ENCODE peak calls at places on chromosomes 11 and 22, in six cellular contexts. L, I, X, P, W and T are unnamed samples.

GRCh38 chr22:23638611-23639010 is 6.5 kb upstream of the DRICH1 start:
- DNase-seq in L (no peak), I (no peak), X (no peak), P (no peak), W (no peak), T (no peak)

GRCh38 chr11:64726211-64726641 is 3.2 kb upstream of the NRXN2 start:
- DNase-seq in L (no peak), I (no peak), X (peak), P (no peak), W (no peak), T (no peak)

GRCh38 chr11:10657308-10658271 is 36.0 kb downstream of the IRAG1 start:
- DNase-seq in L (no peak), I (no peak), X (peak), P (no peak), W (no peak), T (no peak)

GRCh38 chr11:61913699-61914395 is 3.5 kb downstream of the RAB3IL1 start:
- DNase-seq in L (no peak), I (no peak), X (peak), P (no peak), W (no peak), T (no peak)

GRCh38 chr11:68536706-68537105 is 76.2 kb downstream of the PPP6R3 start:
- DNase-seq in L (no peak), I (no peak), X (no peak), P (no peak), W (no peak), T (no peak)

GRCh38 chr22:49269371-49269770 is 558.3 kb downstream of the BRD1 start:
- DNase-seq in L (no peak), I (no peak), X (no peak), P (no peak), W (no peak), T (no peak)

GRCh38 chr22:38304526-38304925 is 12.7 kb downstream of the CSNK1E start:
- DNase-seq in L (peak), I (no peak), X (no peak), P (no peak), W (no peak), T (no peak)

GRCh38 chr11:72430743-72431570 is 3.4 kb downstream of the CLPB start:
- DNase-seq in L (peak), I (no peak), X (no peak), P (peak), W (no peak), T (peak)

GRCh38 chr11:68518191-68518590 is 57.6 kb downstream of the PPP6R3 start:
- DNase-seq in L (no peak), I (no peak), X (no peak), P (no peak), W (no peak), T (no peak)

GRCh38 chr11:61976813-61977475 is 9.5 kb upstream of the FTH1 start:
- DNase-seq in L (no peak), I (no peak), X (peak), P (no peak), W (no peak), T (no peak)

GRCh38 chr11:71470956-71471355 is 18.0 kb downstream of the NADSYN1 start:
- DNase-seq in L (no peak), I (no peak), X (peak), P (no peak), W (no peak), T (no peak)

GRCh38 chr22:36998620-36999351 is 20.5 kb downstream of the TST start:
- DNase-seq in L (no peak), I (no peak), X (no peak), P (no peak), W (no peak), T (no peak)

GRCh38 chr11:62146476-62147200 is 22.8 kb downstream of the INCENP start:
- DNase-seq in L (no peak), I (no peak), X (no peak), P (no peak), W (no peak), T (no peak)

GRCh38 chr22:49627217-49628181 is 200.2 kb downstream of the BRD1 start:
- DNase-seq in L (no peak), I (no peak), X (no peak), P (no peak), W (no peak), T (no peak)

GRCh38 chr11:64007160-64007628 is 21.0 kb downstream of the OTUB1 start:
- DNase-seq in L (peak), I (no peak), X (no peak), P (no peak), W (no peak), T (no peak)

GRCh38 chr11:43579171-43579918 is 101.2 kb upstream of the HSD17B12 start:
- DNase-seq in L (peak), I (no peak), X (no peak), P (no peak), W (peak), T (no peak)

GRCh38 chr22:19873138-19873959 is 18.7 kb upstream of the GNB1L start:
- DNase-seq in L (no peak), I (no peak), X (peak), P (no peak), W (no peak), T (no peak)

GRCh38 chr11:63811522-63811921 is 1.7 kb upstream of the SPINDOC start:
- DNase-seq in L (no peak), I (no peak), X (no peak), P (no peak), W (no peak), T (no peak)

GRCh38 chr11:11960687-11961086 is 47.7 kb downstream of the DKK3 start:
- DNase-seq in L (no peak), I (no peak), X (no peak), P (no peak), W (no peak), T (no peak)

GRCh38 chr22:37148031-37148651 is 1.6 kb downstream of the IL2RB start:
- DNase-seq in L (no peak), I (no peak), X (no peak), P (no peak), W (no peak), T (no peak)

GRCh38 chr22:46528121-46528610 is 9.3 kb downstream of the CELSR1 start:
- DNase-seq in L (peak), I (peak), X (no peak), P (no peak), W (no peak), T (no peak)

GRCh38 chr11:8689726-8690255 is 7.2 kb downstream of the RPL27A start:
- DNase-seq in L (no peak), I (no peak), X (no peak), P (no peak), W (no peak), T (no peak)

GRCh38 chr11:70494559-70495350 is 96.4 kb downstream of the CTTN start:
- DNase-seq in L (no peak), I (no peak), X (peak), P (no peak), W (no peak), T (no peak)

GRCh38 chr11:31784645-31785044 is 26.5 kb downstream of the PAX6 start:
- DNase-seq in L (no peak), I (no peak), X (no peak), P (no peak), W (no peak), T (no peak)

GRCh38 chr11:112558691-112559090 is 298.0 kb upstream of the PLET1 start:
- DNase-seq in L (no peak), I (no peak), X (no peak), P (no peak), W (no peak), T (no peak)

GRCh38 chr11:16984229-16984628 is 30.0 kb downstream of the PLEKHA7 start:
- DNase-seq in L (no peak), I (no peak), X (no peak), P (no peak), W (no peak), T (peak)

GRCh38 chr11:1473786-1474185 is 12.8 kb downstream of the MOB2 start:
- DNase-seq in L (no peak), I (no peak), X (no peak), P (no peak), W (no peak), T (no peak)

GRCh38 chr11:68905421-68906360 is 2.0 kb downstream of the IGHMBP2 start:
- DNase-seq in L (no peak), I (no peak), X (peak), P (no peak), W (no peak), T (no peak)

GRCh38 chr11:118202599-118203422 is 22.0 kb downstream of the JAML start:
- DNase-seq in L (no peak), I (no peak), X (no peak), P (no peak), W (peak), T (no peak)

GRCh38 chr11:15199693-15200092 is 85.0 kb downstream of the INSC start:
- DNase-seq in L (no peak), I (no peak), X (no peak), P (no peak), W (no peak), T (no peak)

GRCh38 chr11:60504219-60504618 is 11.0 kb upstream of the MS4A13 start:
- DNase-seq in L (no peak), I (no peak), X (no peak), P (no peak), W (no peak), T (no peak)

GRCh38 chr11:3735827-3736226 is 61.5 kb downstream of the NUP98 start:
- DNase-seq in L (no peak), I (no peak), X (no peak), P (no peak), W (no peak), T (no peak)